ENCODE peak calls at places on chromosomes 3 and 15, in seven cellular contexts. One of them, this sample, is unnamed.

GRCh38 chr3:153087595-153088566 is 74.1 kb upstream of the RAP2B start:
- DNase-seq in HepG2: no peak
- DNase-seq in H1: no peak
- DNase-seq in SK-N-SH: no peak
- DNase-seq in HCT116: no peak
- DNase-seq in K562: no peak
- DNase-seq in GM12878: no peak
- DNase-seq in this sample: no peak

GRCh38 chr3:126355777-126356372 is 1.3 kb downstream of the KLF15 start:
- DNase-seq in H1: peak
- DNase-seq in HepG2: peak
- DNase-seq in GM12878: no peak
- DNase-seq in K562: peak
- DNase-seq in HCT116: peak
- DNase-seq in SK-N-SH: peak
- DNase-seq in this sample: peak

GRCh38 chr3:113867506-113867905 is 28.9 kb downstream of the GRAMD1C start:
- DNase-seq in HCT116: peak
- DNase-seq in K562: no peak
- DNase-seq in H1: no peak
- DNase-seq in SK-N-SH: no peak
- DNase-seq in HepG2: no peak
- DNase-seq in GM12878: no peak
- DNase-seq in this sample: no peak

GRCh38 chr3:101070260-101071121 is 77.3 kb upstream of the ABI3BP start:
- DNase-seq in H1: peak
- DNase-seq in HepG2: peak
- DNase-seq in K562: peak
- DNase-seq in GM12878: peak
- DNase-seq in SK-N-SH: peak
- DNase-seq in HCT116: peak
- DNase-seq in this sample: peak

GRCh38 chr3:194928831-194929594 is 243.3 kb downstream of the FAM43A start:
- DNase-seq in GM12878: no peak
- DNase-seq in HepG2: no peak
- DNase-seq in HCT116: peak
- DNase-seq in K562: peak
- DNase-seq in H1: peak
- DNase-seq in SK-N-SH: no peak
- DNase-seq in this sample: no peak

GRCh38 chr15:101657968-101658784 is 6.0 kb upstream of the TM2D3 start:
- DNase-seq in K562: no peak
- DNase-seq in SK-N-SH: no peak
- DNase-seq in GM12878: no peak
- DNase-seq in HepG2: no peak
- DNase-seq in HCT116: no peak
- DNase-seq in H1: no peak
- DNase-seq in this sample: no peak

GRCh38 chr15:70627734-70628541 is 135.4 kb downstream of the UACA start:
- DNase-seq in H1: no peak
- DNase-seq in HCT116: no peak
- DNase-seq in GM12878: no peak
- DNase-seq in SK-N-SH: peak
- DNase-seq in K562: no peak
- DNase-seq in HepG2: no peak
- DNase-seq in this sample: peak

GRCh38 chr3:113844622-113845222 is 6.1 kb downstream of the GRAMD1C start:
- DNase-seq in GM12878: no peak
- DNase-seq in H1: no peak
- DNase-seq in HCT116: no peak
- DNase-seq in HepG2: peak
- DNase-seq in SK-N-SH: peak
- DNase-seq in K562: no peak
- DNase-seq in this sample: peak

GRCh38 chr15:81163961-81164800 is 30.1 kb downstream of the CFAP161 start:
- DNase-seq in GM12878: no peak
- DNase-seq in SK-N-SH: no peak
- DNase-seq in HepG2: no peak
- DNase-seq in K562: peak
- DNase-seq in HCT116: no peak
- DNase-seq in H1: no peak
- DNase-seq in this sample: no peak

GRCh38 chr3:65412591-65412990 is 626.1 kb downstream of the MAGI1 start:
- DNase-seq in K562: no peak
- DNase-seq in H1: no peak
- DNase-seq in SK-N-SH: no peak
- DNase-seq in HCT116: no peak
- DNase-seq in GM12878: no peak
- DNase-seq in HepG2: peak
- DNase-seq in this sample: peak

GRCh38 chr15:83166830-83167229 is 40.8 kb downstream of the HDGFL3 start:
- DNase-seq in H1: no peak
- DNase-seq in GM12878: no peak
- DNase-seq in K562: no peak
- DNase-seq in SK-N-SH: no peak
- DNase-seq in HepG2: no peak
- DNase-seq in HCT116: no peak
- DNase-seq in this sample: no peak

GRCh38 chr15:44102675-44103254 is 92.3 kb downstream of the FRMD5 start:
- DNase-seq in HepG2: peak
- DNase-seq in H1: no peak
- DNase-seq in K562: no peak
- DNase-seq in HCT116: peak
- DNase-seq in SK-N-SH: no peak
- DNase-seq in GM12878: no peak
- DNase-seq in this sample: peak

GRCh38 chr3:67610458-67610857 is 44.0 kb downstream of the SUCLG2 start:
- DNase-seq in H1: no peak
- DNase-seq in K562: no peak
- DNase-seq in GM12878: no peak
- DNase-seq in HepG2: peak
- DNase-seq in HCT116: no peak
- DNase-seq in SK-N-SH: no peak
- DNase-seq in this sample: no peak

GRCh38 chr3:52218953-52219650 is 6.3 kb downstream of the TLR9 start:
- DNase-seq in H1: no peak
- DNase-seq in SK-N-SH: no peak
- DNase-seq in GM12878: no peak
- DNase-seq in K562: no peak
- DNase-seq in HCT116: no peak
- DNase-seq in HepG2: no peak
- DNase-seq in this sample: peak

GRCh38 chr15:94252906-94253305 is 21.5 kb downstream of the MCTP2 start:
- DNase-seq in HepG2: no peak
- DNase-seq in GM12878: no peak
- DNase-seq in K562: no peak
- DNase-seq in HCT116: no peak
- DNase-seq in SK-N-SH: no peak
- DNase-seq in H1: no peak
- DNase-seq in this sample: no peak

GRCh38 chr3:4813855-4814254 is 165.4 kb upstream of the BHLHE40 start:
- DNase-seq in GM12878: no peak
- DNase-seq in SK-N-SH: no peak
- DNase-seq in H1: no peak
- DNase-seq in HepG2: no peak
- DNase-seq in HCT116: no peak
- DNase-seq in K562: peak
- DNase-seq in this sample: no peak

GRCh38 chr15:56325186-56325585 is 40.0 kb upstream of the TEX9 start:
- DNase-seq in SK-N-SH: no peak
- DNase-seq in HepG2: no peak
- DNase-seq in H1: no peak
- DNase-seq in HCT116: no peak
- DNase-seq in GM12878: no peak
- DNase-seq in K562: no peak
- DNase-seq in this sample: no peak

GRCh38 chr3:104990758-104991157 is 376.0 kb upstream of the ALCAM start:
- DNase-seq in K562: no peak
- DNase-seq in GM12878: no peak
- DNase-seq in H1: no peak
- DNase-seq in HCT116: no peak
- DNase-seq in HepG2: no peak
- DNase-seq in SK-N-SH: no peak
- DNase-seq in this sample: no peak

GRCh38 chr3:42610978-42611377 is 10.5 kb downstream of the NKTR start:
- DNase-seq in H1: no peak
- DNase-seq in GM12878: no peak
- DNase-seq in SK-N-SH: no peak
- DNase-seq in HepG2: no peak
- DNase-seq in K562: no peak
- DNase-seq in HCT116: no peak
- DNase-seq in this sample: no peak

GRCh38 chr3:55077726-55078125 is 149.9 kb upstream of the LRTM1 start:
- DNase-seq in SK-N-SH: no peak
- DNase-seq in HepG2: no peak
- DNase-seq in GM12878: no peak
- DNase-seq in HCT116: no peak
- DNase-seq in H1: no peak
- DNase-seq in K562: no peak
- DNase-seq in this sample: no peak

GRCh38 chr15:42072141-42072685 is 22.1 kb downstream of the PLA2G4D start:
- DNase-seq in K562: no peak
- DNase-seq in SK-N-SH: no peak
- DNase-seq in H1: no peak
- DNase-seq in HepG2: no peak
- DNase-seq in GM12878: no peak
- DNase-seq in HCT116: no peak
- DNase-seq in this sample: no peak

GRCh38 chr3:185976977-185977678 is 39.3 kb upstream of the TRA2B start:
- DNase-seq in GM12878: peak
- DNase-seq in H1: peak
- DNase-seq in HCT116: peak
- DNase-seq in K562: peak
- DNase-seq in HepG2: peak
- DNase-seq in SK-N-SH: peak
- DNase-seq in this sample: peak

GRCh38 chr15:91950631-91951384 is 97.3 kb downstream of the SLCO3A1 start:
- DNase-seq in HCT116: no peak
- DNase-seq in SK-N-SH: peak
- DNase-seq in GM12878: no peak
- DNase-seq in HepG2: no peak
- DNase-seq in K562: no peak
- DNase-seq in H1: no peak
- DNase-seq in this sample: no peak

GRCh38 chr3:150069158-150069536 is 98.5 kb upstream of the PFN2 start:
- DNase-seq in HepG2: no peak
- DNase-seq in H1: no peak
- DNase-seq in HCT116: no peak
- DNase-seq in SK-N-SH: no peak
- DNase-seq in GM12878: no peak
- DNase-seq in K562: no peak
- DNase-seq in this sample: no peak

GRCh38 chr3:39106281-39107055 is 959 bp downstream of the GORASP1 start:
- DNase-seq in GM12878: no peak
- DNase-seq in SK-N-SH: peak
- DNase-seq in H1: no peak
- DNase-seq in K562: no peak
- DNase-seq in HCT116: no peak
- DNase-seq in HepG2: no peak
- DNase-seq in this sample: no peak

GRCh38 chr15:42024303-42024702 is 3.5 kb upstream of the PLA2G4E start:
- DNase-seq in SK-N-SH: no peak
- DNase-seq in HepG2: no peak
- DNase-seq in HCT116: no peak
- DNase-seq in H1: no peak
- DNase-seq in K562: no peak
- DNase-seq in GM12878: no peak
- DNase-seq in this sample: peak

GRCh38 chr15:51281368-51281967 is 56.9 kb downstream of the CYP19A1 start:
- DNase-seq in H1: peak
- DNase-seq in K562: peak
- DNase-seq in HCT116: peak
- DNase-seq in GM12878: no peak
- DNase-seq in SK-N-SH: peak
- DNase-seq in HepG2: peak
- DNase-seq in this sample: peak

GRCh38 chr3:119726909-119727308 is 24.1 kb downstream of the CFAP91 start:
- DNase-seq in GM12878: no peak
- DNase-seq in SK-N-SH: no peak
- DNase-seq in H1: no peak
- DNase-seq in HCT116: no peak
- DNase-seq in K562: no peak
- DNase-seq in HepG2: no peak
- DNase-seq in this sample: no peak

GRCh38 chr3:104388624-104389023 is 978.1 kb upstream of the ALCAM start:
- DNase-seq in SK-N-SH: no peak
- DNase-seq in HepG2: no peak
- DNase-seq in K562: no peak
- DNase-seq in H1: no peak
- DNase-seq in GM12878: no peak
- DNase-seq in HCT116: no peak
- DNase-seq in this sample: no peak

GRCh38 chr3:147415819-147416218 is 6.7 kb downstream of the ZIC1 start:
- DNase-seq in K562: no peak
- DNase-seq in SK-N-SH: no peak
- DNase-seq in HepG2: no peak
- DNase-seq in HCT116: no peak
- DNase-seq in GM12878: no peak
- DNase-seq in H1: no peak
- DNase-seq in this sample: no peak
- TF ChIP-seq JUND in K562: no peak
- TF ChIP-seq JUND in SK-N-SH: no peak
- TF ChIP-seq JUND in HepG2: no peak
- TF ChIP-seq JUND in HCT116: no peak
- TF ChIP-seq JUND in GM12878: no peak
- TF ChIP-seq JUND in H1: no peak
- TF ChIP-seq JUND in this sample: no peak

DNA sequence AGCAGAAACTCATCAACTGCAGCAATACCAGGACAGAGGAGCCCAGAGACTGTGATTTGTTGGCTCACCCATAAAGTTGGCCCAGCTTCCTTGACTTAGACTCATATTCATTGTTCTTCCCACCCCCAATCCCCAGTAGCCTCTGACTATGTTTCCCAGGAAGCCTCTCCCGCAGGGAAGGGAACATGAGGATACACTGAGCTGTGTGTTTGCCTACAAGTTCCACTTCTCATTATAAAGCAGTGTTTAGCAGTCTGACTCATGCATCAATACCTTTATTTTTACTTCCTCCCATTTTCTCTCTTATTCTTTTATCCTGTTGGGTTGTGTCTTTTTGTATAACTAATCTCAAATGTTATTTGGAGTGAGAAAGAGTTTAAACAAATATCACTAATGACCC is 111.6 kb upstream of the PHLDB2 start:
- DNase-seq in H1: no peak
- DNase-seq in GM12878: no peak
- DNase-seq in HepG2: no peak
- DNase-seq in SK-N-SH: no peak
- DNase-seq in K562: no peak
- DNase-seq in HCT116: no peak
- DNase-seq in this sample: no peak
- TF ChIP-seq JUND in H1: no peak
- TF ChIP-seq JUND in GM12878: no peak
- TF ChIP-seq JUND in HepG2: no peak
- TF ChIP-seq JUND in SK-N-SH: no peak
- TF ChIP-seq JUND in K562: no peak
- TF ChIP-seq JUND in HCT116: no peak
- TF ChIP-seq JUND in this sample: no peak

GRCh38 chr3:179671709-179672337 is 19.0 kb downstream of the USP13 start:
- DNase-seq in H1: no peak
- DNase-seq in SK-N-SH: no peak
- DNase-seq in K562: no peak
- DNase-seq in GM12878: no peak
- DNase-seq in HepG2: peak
- DNase-seq in HCT116: no peak
- DNase-seq in this sample: no peak
- TF ChIP-seq JUND in H1: no peak
- TF ChIP-seq JUND in SK-N-SH: no peak
- TF ChIP-seq JUND in K562: no peak
- TF ChIP-seq JUND in GM12878: no peak
- TF ChIP-seq JUND in HepG2: no peak
- TF ChIP-seq JUND in HCT116: no peak
- TF ChIP-seq JUND in this sample: no peak

GRCh38 chr15:23877502-23878412 is 190.7 kb upstream of the NDN start:
- DNase-seq in SK-N-SH: peak
- DNase-seq in GM12878: no peak
- DNase-seq in K562: peak
- DNase-seq in HCT116: no peak
- DNase-seq in HepG2: peak
- DNase-seq in H1: peak
- DNase-seq in this sample: peak
- TF ChIP-seq JUND in SK-N-SH: no peak
- TF ChIP-seq JUND in GM12878: no peak
- TF ChIP-seq JUND in K562: no peak
- TF ChIP-seq JUND in HCT116: no peak
- TF ChIP-seq JUND in HepG2: no peak
- TF ChIP-seq JUND in H1: no peak
- TF ChIP-seq JUND in this sample: no peak

This sample was measured in T47D.